ENCODE peak calls at places on chromosomes 16 and 17, in eight cellular contexts. F, M, T, Y, C, I, E and S are unnamed samples.

GRCh38 chr16:88412766-88413165 is 30.0 kb downstream of the ZNF469 start:
- DNase-seq in M (no peak), I (no peak), F (no peak), E (no peak), T (no peak), C (no peak), Y (no peak), S (no peak)

GRCh38 chr16:65621640-65622039 is 499.8 kb upstream of the CDH11 start:
- DNase-seq in Y (peak; percentile 16), I (no peak), M (no peak), T (no peak), F (no peak), C (peak; percentile 6), E (no peak), S (no peak)

GRCh38 chr16:85826686-85827247 is 27.3 kb downstream of the COX4I1 start:
- DNase-seq in E (no peak), I (no peak), Y (no peak), T (no peak), C (no peak), M (no peak), F (no peak), S (no peak)

GRCh38 chr17:44203731-44204452 is 4.2 kb upstream of the ATXN7L3 start:
- DNase-seq in E (no peak), M (no peak), I (peak; percentile 69), T (no peak), F (no peak), Y (no peak), C (peak; percentile 71), S (peak; percentile 77)

GRCh38 chr16:79599837-79600635 is 501 bp downstream of the MAF start:
- DNase-seq in I (peak; percentile 91), T (peak; percentile 32), E (peak; percentile 47), C (no peak), Y (peak; percentile 73), F (peak; percentile 92), M (no peak), S (peak; percentile 38)

GRCh38 chr17:79626156-79626890 is 15.5 kb upstream of the RBFOX3 start:
- DNase-seq in F (peak; percentile 76), E (no peak), I (no peak), Y (peak; percentile 4), C (no peak), M (no peak), T (no peak), S (no peak)

GRCh38 chr17:39306509-39307212 is 80.9 kb upstream of the STAC2 start:
- DNase-seq in M (no peak), F (no peak), T (no peak), Y (no peak), I (no peak), E (no peak), C (peak; percentile 52), S (peak; percentile 6)

GRCh38 chr17:65389956-65390355 is 171.5 kb downstream of the AXIN2 start:
- DNase-seq in E (no peak), I (no peak), T (no peak), M (peak; percentile 4), Y (no peak), C (peak; percentile 46), F (no peak), S (peak; percentile 33)

GRCh38 chr16:86572041-86572521 is 5.5 kb downstream of the FOXC2 start:
- DNase-seq in Y (no peak), E (no peak), M (no peak), C (no peak), T (no peak), F (no peak), I (no peak), S (no peak)

GRCh38 chr17:43701318-43701743 is 39.6 kb upstream of the MEOX1 start:
- DNase-seq in Y (no peak), E (no peak), T (no peak), I (no peak), M (no peak), C (no peak), F (no peak), S (no peak)

GRCh38 chr16:27229891-27230470 is 26.7 kb downstream of the KDM8 start:
- DNase-seq in F (no peak), E (no peak), C (no peak), T (no peak), I (no peak), M (no peak), Y (no peak), S (no peak)

GRCh38 chr17:44924107-44924544 is 8.8 kb upstream of the GFAP start:
- DNase-seq in M (no peak), E (no peak), C (no peak), Y (no peak), F (no peak), T (no peak), I (no peak), S (no peak)

GRCh38 chr17:7217113-7217987 is 2.3 kb downstream of the DLG4 start:
- DNase-seq in C (peak; percentile 78), F (no peak), Y (peak; percentile 60), I (peak; percentile 81), E (no peak), M (no peak), T (no peak), S (peak; percentile 93)

GRCh38 chr17:68381076-68381900 is 76.0 kb downstream of the WIPI1 start:
- DNase-seq in E (no peak), M (peak; percentile 98), T (no peak), F (no peak), Y (no peak), C (no peak), I (no peak), S (no peak)

GRCh38 chr17:75289122-75289831 is at the start of gene SLC25A19:
- DNase-seq in F (peak; percentile 100), C (peak; percentile 99), I (peak; percentile 99), M (peak; percentile 99), E (peak; percentile 90), Y (peak; percentile 98), T (peak; percentile 98), S (peak; percentile 99)
- TF ChIP-seq CTCF in F (no peak), C (no peak), I (peak; percentile 58), M (peak; percentile 15), E (peak; percentile 50), Y (peak; percentile 36), T (no peak), S (no peak)

DNA sequence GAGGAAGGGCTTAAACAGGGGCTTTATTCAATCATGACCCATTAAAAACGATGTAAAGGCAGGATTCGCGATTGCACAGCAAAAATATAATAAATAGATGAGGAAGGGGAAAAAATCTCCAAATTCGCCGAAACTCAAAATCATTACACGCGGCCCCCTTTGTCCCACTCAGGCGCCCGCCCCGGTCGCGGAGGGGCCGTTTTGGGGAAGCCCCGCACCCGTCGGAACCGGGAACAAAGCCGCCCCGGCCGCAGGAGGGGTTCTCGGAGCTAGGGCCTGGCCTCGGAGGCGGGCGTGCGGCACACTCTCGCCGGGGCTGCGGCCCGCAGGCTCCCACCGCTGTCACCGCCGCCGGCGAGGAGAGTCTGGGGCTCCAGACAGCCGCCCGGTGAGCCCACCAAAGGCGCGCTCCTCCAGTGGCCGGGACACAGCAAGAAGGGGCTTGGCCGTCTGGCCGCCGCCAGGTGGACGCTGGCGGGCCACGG is 521 bp downstream of the C16orf87 start:
- DNase-seq in Y (peak; percentile 52), T (peak; percentile 54), E (no peak), M (no peak), C (no peak), I (peak; percentile 74), F (peak; percentile 88), S (peak; percentile 41)
- TF ChIP-seq CTCF in Y (peak; percentile 24), T (no peak), E (peak; percentile 25), M (no peak), C (no peak), I (no peak), F (no peak), S (no peak)

GRCh38 chr17:49516190-49516589 is 21.1 kb downstream of the NGFR start:
- DNase-seq in F (peak; percentile 74), M (no peak), C (peak; percentile 47), Y (no peak), E (no peak), T (no peak), I (no peak), S (no peak)

GRCh38 chr17:49513044-49513395 is 17.9 kb downstream of the NGFR start:
- DNase-seq in I (no peak), T (no peak), F (no peak), Y (no peak), E (no peak), C (no peak), M (no peak), S (no peak)

GRCh38 chr17:49513616-49514373 is 18.7 kb downstream of the NGFR start:
- DNase-seq in C (no peak), T (no peak), Y (peak; percentile 76), E (no peak), F (peak; percentile 84), I (no peak), M (no peak), S (no peak)

GRCh38 chr17:49515196-49515770 is 20.2 kb downstream of the NGFR start:
- DNase-seq in I (peak; percentile 83), T (peak; percentile 55), F (peak; percentile 95), M (peak; percentile 36), C (peak; percentile 99), E (no peak), Y (peak; percentile 92), S (no peak)

DNA sequence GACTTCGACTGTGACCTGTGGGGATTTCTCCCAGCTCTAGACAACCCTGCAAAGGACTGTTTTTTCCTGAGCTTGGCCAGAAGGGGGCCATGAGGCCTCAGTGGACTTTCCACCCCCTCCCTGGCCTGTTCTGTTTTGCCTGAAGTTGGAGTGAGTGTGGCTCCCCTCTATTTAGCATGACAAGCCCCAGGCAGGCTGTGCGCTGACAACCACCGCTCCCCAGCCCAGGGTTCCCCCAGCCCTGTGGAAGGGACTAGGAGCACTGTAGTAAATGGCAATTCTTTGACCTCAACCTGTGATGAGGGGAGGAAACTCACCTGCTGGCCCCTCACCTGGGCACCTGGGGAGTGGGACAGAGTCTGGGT is 19.3 kb downstream of the NGFR start:
- DNase-seq in F (peak; percentile 76), I (peak; percentile 55), M (no peak), Y (no peak), E (no peak), T (no peak), C (peak; percentile 45), S (no peak)
- TF ChIP-seq CTCF in F (no peak), I (peak; percentile 42), M (peak; percentile 44), Y (no peak), E (peak; percentile 38), T (no peak), C (peak; percentile 43), S (no peak)

DNA sequence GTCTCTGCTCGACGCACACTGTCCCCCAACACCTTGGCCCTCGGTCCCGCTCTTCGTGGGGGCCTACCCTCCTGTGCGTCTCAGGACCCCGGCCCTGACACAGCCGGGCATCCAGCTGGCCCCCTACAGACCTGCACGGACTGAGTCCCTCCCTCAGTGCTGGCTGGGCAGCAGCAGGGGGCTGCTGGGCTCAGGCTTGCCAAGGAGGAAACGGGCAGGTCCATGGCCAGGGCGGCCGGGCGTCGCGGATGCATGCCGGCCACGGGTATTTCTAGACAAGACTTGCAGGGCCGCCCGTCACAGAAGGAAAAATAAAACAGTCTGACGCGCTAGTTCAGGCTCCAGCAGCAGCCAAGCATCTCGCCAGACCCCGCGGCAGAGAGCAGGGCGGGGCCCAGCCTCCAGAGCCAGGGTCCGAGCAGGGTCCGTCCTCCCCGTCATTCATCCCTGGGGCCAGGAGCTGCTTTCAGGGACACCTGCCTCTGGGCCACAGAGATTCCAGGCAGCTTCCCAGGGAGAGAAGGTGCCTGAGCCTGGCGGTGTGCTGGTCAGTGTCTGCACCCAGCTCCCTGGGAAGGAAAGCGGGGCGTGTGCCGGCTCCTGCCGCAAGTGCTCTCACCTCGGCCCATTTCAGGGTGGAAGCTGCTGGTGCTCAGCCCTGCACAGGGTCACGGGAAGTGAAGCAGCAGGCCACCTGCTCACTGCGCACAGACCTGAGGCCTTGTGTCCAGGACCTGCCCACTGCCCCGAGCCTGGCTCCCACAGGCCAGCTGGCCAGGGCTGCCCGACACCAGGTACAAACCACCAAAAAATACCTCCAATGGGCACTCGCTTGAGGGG is 7.2 kb upstream of the PVALEF start:
- DNase-seq in I (no peak), E (no peak), C (no peak), M (no peak), Y (no peak), F (no peak), T (no peak), S (no peak)
- TF ChIP-seq CTCF in I (no peak), E (no peak), C (no peak), M (no peak), Y (no peak), F (no peak), T (no peak), S (no peak)